ENCODE peak calls at places on chromosome 7, in seven cellular contexts. One of them, this sample, is unnamed.

GRCh38 chr7:28381466-28381865 is 30.9 kb upstream of the CREB5 start:
- DNase-seq in NCI-H460: no peak
- DNase-seq in Ammon's horn: no peak
- DNase-seq in left kidney: no peak
- DNase-seq in T-helper 2 cell: no peak
- DNase-seq in endodermal cell: no peak
- DNase-seq in NCI-H1105: no peak
- DNase-seq in this sample: no peak

GRCh38 chr7:76011437-76011836 is 17.0 kb upstream of the TMEM120A start:
- DNase-seq in T-helper 2 cell: no peak
- DNase-seq in NCI-H460: no peak
- DNase-seq in Ammon's horn: no peak
- DNase-seq in NCI-H1105: no peak
- DNase-seq in left kidney: no peak
- DNase-seq in endodermal cell: no peak
- DNase-seq in this sample: no peak

GRCh38 chr7:24700446-24701044 is 56.7 kb downstream of the GSDME start:
- DNase-seq in NCI-H1105: no peak
- DNase-seq in T-helper 2 cell: no peak
- DNase-seq in left kidney: no peak
- DNase-seq in endodermal cell: no peak
- DNase-seq in NCI-H460: no peak
- DNase-seq in Ammon's horn: no peak
- DNase-seq in this sample: no peak

GRCh38 chr7:70052691-70053090 is 454.4 kb downstream of the AUTS2 start:
- DNase-seq in NCI-H1105: no peak
- DNase-seq in endodermal cell: no peak
- DNase-seq in T-helper 2 cell: no peak
- DNase-seq in NCI-H460: no peak
- DNase-seq in Ammon's horn: no peak
- DNase-seq in left kidney: no peak
- DNase-seq in this sample: no peak

GRCh38 chr7:20407585-20408466 is 77.1 kb downstream of the ITGB8 start:
- DNase-seq in endodermal cell: peak; percentile 50
- DNase-seq in NCI-H460: peak; percentile 17
- DNase-seq in Ammon's horn: peak; percentile 9
- DNase-seq in T-helper 2 cell: no peak
- DNase-seq in NCI-H1105: peak; percentile 96
- DNase-seq in left kidney: peak; percentile 9
- DNase-seq in this sample: peak; percentile 67

GRCh38 chr7:99379043-99379577 is 4.6 kb downstream of the ARPC1B start:
- DNase-seq in NCI-H1105: no peak
- DNase-seq in NCI-H460: peak; percentile 48
- DNase-seq in T-helper 2 cell: peak; percentile 67
- DNase-seq in endodermal cell: no peak
- DNase-seq in left kidney: no peak
- DNase-seq in Ammon's horn: peak; percentile 72
- DNase-seq in this sample: no peak

GRCh38 chr7:118944271-118944670 is 719.8 kb downstream of the ANKRD7 start:
- DNase-seq in NCI-H1105: no peak
- DNase-seq in NCI-H460: no peak
- DNase-seq in T-helper 2 cell: no peak
- DNase-seq in left kidney: no peak
- DNase-seq in Ammon's horn: no peak
- DNase-seq in endodermal cell: no peak
- DNase-seq in this sample: no peak

GRCh38 chr7:138738551-138739335 is 37.6 kb upstream of the SVOPL start:
- DNase-seq in left kidney: peak; percentile 97
- DNase-seq in NCI-H460: peak; percentile 84
- DNase-seq in endodermal cell: peak; percentile 95
- DNase-seq in Ammon's horn: peak; percentile 94
- DNase-seq in T-helper 2 cell: peak; percentile 51
- DNase-seq in NCI-H1105: peak; percentile 75
- DNase-seq in this sample: peak; percentile 92

GRCh38 chr7:124480074-124480820 is 285.3 kb downstream of the GPR37 start:
- DNase-seq in NCI-H1105: no peak
- DNase-seq in left kidney: no peak
- DNase-seq in endodermal cell: no peak
- DNase-seq in NCI-H460: no peak
- DNase-seq in T-helper 2 cell: no peak
- DNase-seq in Ammon's horn: no peak
- DNase-seq in this sample: no peak

GRCh38 chr7:120079022-120079421 is 194.0 kb upstream of the KCND2 start:
- DNase-seq in T-helper 2 cell: no peak
- DNase-seq in NCI-H460: no peak
- DNase-seq in left kidney: no peak
- DNase-seq in NCI-H1105: no peak
- DNase-seq in Ammon's horn: no peak
- DNase-seq in endodermal cell: no peak
- DNase-seq in this sample: no peak

GRCh38 chr7:139494835-139495568 is 11.5 kb upstream of the KLRG2 start:
- DNase-seq in NCI-H460: no peak
- DNase-seq in left kidney: no peak
- DNase-seq in T-helper 2 cell: no peak
- DNase-seq in endodermal cell: no peak
- DNase-seq in NCI-H1105: no peak
- DNase-seq in Ammon's horn: peak; percentile 16
- DNase-seq in this sample: no peak

GRCh38 chr7:109092268-109092667 is 522.6 kb downstream of the DNAJB9 start:
- DNase-seq in endodermal cell: no peak
- DNase-seq in Ammon's horn: no peak
- DNase-seq in NCI-H460: no peak
- DNase-seq in left kidney: no peak
- DNase-seq in T-helper 2 cell: no peak
- DNase-seq in NCI-H1105: no peak
- DNase-seq in this sample: no peak

GRCh38 chr7:28536259-28536658 is 123.9 kb downstream of the CREB5 start:
- DNase-seq in NCI-H1105: no peak
- DNase-seq in left kidney: peak; percentile 73
- DNase-seq in Ammon's horn: no peak
- DNase-seq in T-helper 2 cell: no peak
- DNase-seq in endodermal cell: peak; percentile 87
- DNase-seq in NCI-H460: peak; percentile 9
- DNase-seq in this sample: no peak

GRCh38 chr7:50216626-50217025 is 87.9 kb upstream of the IKZF1 start:
- DNase-seq in left kidney: no peak
- DNase-seq in T-helper 2 cell: no peak
- DNase-seq in endodermal cell: peak; percentile 7
- DNase-seq in Ammon's horn: no peak
- DNase-seq in NCI-H1105: no peak
- DNase-seq in NCI-H460: no peak
- DNase-seq in this sample: no peak

GRCh38 chr7:135239263-135239662 is 5.6 kb downstream of the STRA8 start:
- DNase-seq in left kidney: no peak
- DNase-seq in Ammon's horn: no peak
- DNase-seq in endodermal cell: peak; percentile 36
- DNase-seq in T-helper 2 cell: no peak
- DNase-seq in NCI-H1105: no peak
- DNase-seq in NCI-H460: no peak
- DNase-seq in this sample: no peak

GRCh38 chr7:40586197-40586596 is 451.4 kb downstream of the SUGCT start:
- DNase-seq in left kidney: no peak
- DNase-seq in NCI-H460: no peak
- DNase-seq in NCI-H1105: no peak
- DNase-seq in T-helper 2 cell: no peak
- DNase-seq in Ammon's horn: no peak
- DNase-seq in endodermal cell: no peak
- DNase-seq in this sample: no peak

GRCh38 chr7:123472327-123472726 is 62.1 kb downstream of the IQUB start:
- DNase-seq in Ammon's horn: no peak
- DNase-seq in NCI-H460: no peak
- DNase-seq in left kidney: no peak
- DNase-seq in T-helper 2 cell: no peak
- DNase-seq in endodermal cell: no peak
- DNase-seq in NCI-H1105: no peak
- DNase-seq in this sample: no peak

GRCh38 chr7:139426258-139427028 is 57.0 kb downstream of the KLRG2 start:
- DNase-seq in NCI-H1105: peak; percentile 21
- DNase-seq in endodermal cell: no peak
- DNase-seq in NCI-H460: no peak
- DNase-seq in left kidney: peak; percentile 23
- DNase-seq in T-helper 2 cell: no peak
- DNase-seq in Ammon's horn: peak; percentile 46
- DNase-seq in this sample: no peak

GRCh38 chr7:22179442-22179879 is 177.5 kb downstream of the RAPGEF5 start:
- DNase-seq in left kidney: no peak
- DNase-seq in NCI-H460: no peak
- DNase-seq in T-helper 2 cell: no peak
- DNase-seq in Ammon's horn: no peak
- DNase-seq in NCI-H1105: no peak
- DNase-seq in endodermal cell: no peak
- DNase-seq in this sample: no peak

GRCh38 chr7:57250801-57251200 is 118.6 kb upstream of the ZNF479 start:
- DNase-seq in endodermal cell: no peak
- DNase-seq in NCI-H1105: no peak
- DNase-seq in T-helper 2 cell: no peak
- DNase-seq in NCI-H460: no peak
- DNase-seq in Ammon's horn: no peak
- DNase-seq in left kidney: no peak
- DNase-seq in this sample: no peak

GRCh38 chr7:151730591-151730990 is 146.3 kb downstream of the PRKAG2 start:
- DNase-seq in NCI-H1105: no peak
- DNase-seq in left kidney: no peak
- DNase-seq in Ammon's horn: no peak
- DNase-seq in endodermal cell: no peak
- DNase-seq in T-helper 2 cell: no peak
- DNase-seq in NCI-H460: no peak
- DNase-seq in this sample: no peak